ENCODE peak calls at places on chromosomes 6 and 20, in nine cellular contexts. Z is fibroblast of lung, Q is GM23338, S is GM23248, H is SK-N-SH, M is hepatocyte, O is trophoblast cell, D is astrocyte, A is endothelial cell of umbilical vein. J is an unnamed sample. For H3K79me2, the result is how much of the 10 kb centered on the place peaks cover.

GRCh38 chr20:56515657-56516381 is 8.7 kb upstream of the FAM209A start:
- DNase-seq in M (no peak), A (peak), Z (peak), D (no peak), O (peak), H (peak), S (peak), Q (no peak), J (no peak)

GRCh38 chr6:91437295-91437694 is 850.4 kb upstream of the MAP3K7 start:
- DNase-seq in Z (no peak), A (peak), Q (peak), M (no peak), H (no peak), S (no peak), O (no peak), D (no peak), J (peak)

GRCh38 chr20:58216334-58216733 is 12.1 kb downstream of the ANKRD60 start:
- DNase-seq in D (no peak), Z (peak), Q (no peak), H (no peak), A (no peak), O (no peak), M (no peak), S (peak), J (no peak)

GRCh38 chr20:25623736-25624499 is at the start of gene NANP:
- DNase-seq in A (peak), M (peak), H (peak), S (peak), Q (peak), O (peak), Z (peak), D (peak), J (peak)

GRCh38 chr6:112298021-112298745 is 43.8 kb upstream of the LAMA4 start:
- DNase-seq in A (peak), H (no peak), O (peak), M (peak), Q (no peak), Z (peak), D (peak), S (peak), J (no peak)

GRCh38 chr6:21740719-21741118 is 147.2 kb downstream of the SOX4 start:
- DNase-seq in S (no peak), Z (peak), M (no peak), O (no peak), A (peak), Q (peak), D (peak), H (no peak), J (no peak)

GRCh38 chr20:3889489-3890409 is 562 bp downstream of the PANK2 start:
- DNase-seq in A (peak), H (peak), Q (peak), Z (no peak), M (peak), S (peak), D (no peak), O (peak), J (peak)

GRCh38 chr20:46400253-46400652 is 6.2 kb downstream of the ELMO2 start:
- DNase-seq in H (no peak), Q (no peak), M (peak), O (peak), Z (peak), S (peak), D (peak), A (peak), J (peak)

GRCh38 chr6:18497006-18497405 is 109.9 kb downstream of the RNF144B start:
- DNase-seq in H (no peak), D (no peak), Z (no peak), S (no peak), A (peak), Q (no peak), M (no peak), O (peak), J (no peak)

GRCh38 chr6:88813045-88813444 is 150.4 kb downstream of the RNGTT start:
- DNase-seq in Z (no peak), H (no peak), O (no peak), D (no peak), S (no peak), M (no peak), A (no peak), Q (no peak), J (no peak)

GRCh38 chr20:25496968-25497401 is 88.3 kb downstream of the NINL start:
- DNase-seq in Q (no peak), S (no peak), D (peak), H (no peak), Z (peak), A (no peak), O (peak), M (no peak), J (no peak)

GRCh38 chr6:135161996-135162395 is 19.1 kb upstream of the MYB start:
- DNase-seq in M (no peak), Z (no peak), D (no peak), S (no peak), Q (no peak), O (no peak), H (no peak), A (no peak), J (no peak)
- H3K79me2 ChIP-seq in M (under half), Z (under half), D (under half), S (under half), Q (under half), O (under half), H (under half), A (under half), J (under half)

GRCh38 chr6:119322034-119322433 is 27.5 kb downstream of the MAN1A1 start:
- DNase-seq in Q (no peak), M (no peak), O (no peak), S (no peak), H (no peak), Z (no peak), D (no peak), A (no peak), J (no peak)
- H3K79me2 ChIP-seq in Q (under half), M (half or more), O (under half), S (under half), H (under half), Z (under half), D (under half), A (under half), J (under half)

GRCh38 chr6:15430947-15431405 is 185.1 kb downstream of the JARID2 start:
- DNase-seq in M (no peak), Z (no peak), D (no peak), A (no peak), Q (no peak), O (no peak), H (no peak), S (peak), J (no peak)
- H3K79me2 ChIP-seq in M (half or more), Z (under half), D (half or more), A (under half), Q (half or more), O (under half), H (under half), S (half or more), J (half or more)

GRCh38 chr20:33506576-33506975 is 16.7 kb downstream of the CBFA2T2 start:
- DNase-seq in D (no peak), Z (no peak), S (no peak), O (no peak), Q (no peak), H (no peak), M (no peak), A (no peak), J (no peak)

GRCh38 chr20:33501000-33501399 is 11.1 kb downstream of the CBFA2T2 start:
- DNase-seq in M (no peak), Z (no peak), H (no peak), D (no peak), Q (no peak), S (no peak), A (no peak), O (no peak), J (no peak)

GRCh38 chr20:33499347-33499746 is 9.5 kb downstream of the CBFA2T2 start:
- DNase-seq in S (no peak), A (no peak), H (peak), O (no peak), D (no peak), Z (no peak), Q (no peak), M (no peak), J (no peak)

GRCh38 chr20:33507461-33507860 is 17.6 kb downstream of the CBFA2T2 start:
- DNase-seq in A (no peak), Z (no peak), Q (no peak), H (no peak), S (no peak), D (no peak), O (no peak), M (no peak), J (no peak)

GRCh38 chr20:33503564-33503963 is 13.7 kb downstream of the CBFA2T2 start:
- DNase-seq in A (no peak), S (no peak), Q (no peak), D (no peak), O (no peak), M (no peak), Z (no peak), H (no peak), J (no peak)
- H3K79me2 ChIP-seq in A (under half), S (half or more), Q (half or more), D (under half), O (under half), M (half or more), Z (under half), H (half or more), J (under half)

DNA sequence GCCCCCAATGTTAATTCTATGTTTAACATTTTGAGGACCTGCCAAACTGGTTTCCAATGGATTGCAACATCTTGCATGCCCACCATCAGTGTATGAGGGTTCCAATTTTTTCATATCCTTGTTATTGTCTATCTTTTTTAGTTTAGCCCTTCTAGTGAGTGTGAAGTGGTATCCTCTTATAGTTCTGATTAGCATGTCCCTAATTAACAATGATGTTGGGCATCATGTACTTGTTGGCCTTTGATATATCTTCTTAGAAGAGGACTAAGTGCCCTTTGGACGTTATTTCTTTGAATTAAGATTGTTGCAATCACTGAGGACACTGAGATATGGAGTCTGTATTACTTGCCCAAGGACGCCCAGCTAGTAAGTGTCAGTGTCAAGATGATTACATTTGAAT is 22.3 kb downstream of the GCNT2 start:
- DNase-seq in O (no peak), A (no peak), S (no peak), Q (no peak), D (no peak), Z (no peak), H (no peak), M (no peak), J (no peak)
- H3K79me2 ChIP-seq in O (under half), A (under half), S (under half), Q (under half), D (under half), Z (under half), H (under half), M (half or more), J (under half)

DNA sequence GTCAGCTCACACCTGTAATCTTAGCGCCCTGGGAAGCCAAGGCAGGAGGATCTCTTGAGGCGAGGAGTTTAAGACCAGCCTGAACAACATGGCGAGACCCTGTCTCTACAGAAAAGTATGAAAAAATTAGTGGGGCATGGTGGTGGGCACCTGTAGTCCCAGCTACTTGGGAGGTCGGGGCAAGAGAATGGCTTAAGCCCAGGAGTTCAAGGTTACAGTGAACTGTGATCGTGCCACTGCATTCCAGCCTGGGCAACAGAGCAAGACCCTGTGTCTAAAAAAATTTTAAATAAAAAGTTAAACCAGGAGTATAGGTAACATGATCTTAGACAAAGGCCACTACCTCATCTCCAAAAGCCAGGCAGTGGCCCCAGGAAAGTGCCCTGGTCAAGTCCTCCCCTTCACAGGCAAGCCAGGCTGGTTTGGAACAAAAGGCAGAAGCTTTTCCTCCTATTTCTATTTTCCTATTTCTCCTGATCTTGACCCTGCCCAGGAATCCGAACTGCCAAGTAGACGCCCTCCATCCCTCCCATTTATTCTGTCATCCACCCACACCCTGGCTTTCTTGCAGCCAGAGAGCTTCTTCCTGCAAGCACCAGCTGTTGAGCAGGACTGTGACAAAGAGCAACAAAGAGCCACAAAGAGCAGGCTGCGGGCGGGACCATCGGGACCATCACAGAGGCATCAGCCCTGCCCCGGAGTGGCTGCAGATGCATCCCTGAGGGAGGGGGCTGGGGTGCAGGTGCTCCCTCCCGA is 149.9 kb upstream of the AFDN start:
- DNase-seq in S (no peak), A (peak), D (no peak), Z (no peak), H (no peak), M (peak), O (no peak), Q (peak), J (no peak)
- H3K79me2 ChIP-seq in S (under half), A (under half), D (under half), Z (under half), H (under half), M (under half), O (under half), Q (under half), J (under half)

DNA sequence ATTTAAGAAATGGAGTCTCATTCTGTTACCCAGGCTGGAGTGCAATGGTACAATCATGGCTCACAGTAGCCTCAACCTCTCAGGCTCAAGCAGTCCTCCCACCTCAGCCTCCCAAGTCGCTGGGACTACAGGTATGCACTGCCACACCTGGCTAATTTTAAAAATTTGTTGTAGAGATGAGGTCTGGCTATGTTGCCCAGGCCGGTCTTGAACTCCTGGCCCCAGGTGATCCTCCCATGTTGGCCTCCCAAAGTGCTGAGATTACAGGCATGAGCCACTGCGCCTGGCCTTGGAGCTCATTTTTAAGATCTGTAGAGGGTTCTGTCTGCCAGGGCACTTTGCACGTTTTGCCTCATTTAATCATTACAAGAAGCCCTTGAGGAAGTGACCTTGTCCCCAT is 17.5 kb downstream of the ZC3H12D start:
- DNase-seq in H (no peak), A (no peak), D (no peak), S (no peak), Z (no peak), Q (no peak), O (no peak), M (no peak), J (no peak)
- H3K79me2 ChIP-seq in H (under half), A (under half), D (under half), S (under half), Z (under half), Q (under half), O (under half), M (under half), J (under half)

GRCh38 chr6:42443312-42444075 is 8.2 kb downstream of the TRERF1 start:
- DNase-seq in Z (peak), M (no peak), S (peak), Q (no peak), O (no peak), D (no peak), H (no peak), A (no peak), J (no peak)

GRCh38 chr6:42440027-42440426 is 11.7 kb downstream of the TRERF1 start:
- DNase-seq in A (no peak), M (no peak), H (no peak), Z (peak), Q (no peak), S (no peak), D (no peak), O (no peak), J (no peak)

GRCh38 chr6:42441661-42442081 is 10.1 kb downstream of the TRERF1 start:
- DNase-seq in O (peak), S (no peak), Z (peak), Q (peak), D (no peak), M (peak), A (no peak), H (no peak), J (peak)

GRCh38 chr6:42436825-42437224 is 14.9 kb downstream of the TRERF1 start:
- DNase-seq in D (peak), Z (no peak), A (no peak), H (no peak), S (peak), Q (no peak), O (peak), M (no peak), J (no peak)

DNA sequence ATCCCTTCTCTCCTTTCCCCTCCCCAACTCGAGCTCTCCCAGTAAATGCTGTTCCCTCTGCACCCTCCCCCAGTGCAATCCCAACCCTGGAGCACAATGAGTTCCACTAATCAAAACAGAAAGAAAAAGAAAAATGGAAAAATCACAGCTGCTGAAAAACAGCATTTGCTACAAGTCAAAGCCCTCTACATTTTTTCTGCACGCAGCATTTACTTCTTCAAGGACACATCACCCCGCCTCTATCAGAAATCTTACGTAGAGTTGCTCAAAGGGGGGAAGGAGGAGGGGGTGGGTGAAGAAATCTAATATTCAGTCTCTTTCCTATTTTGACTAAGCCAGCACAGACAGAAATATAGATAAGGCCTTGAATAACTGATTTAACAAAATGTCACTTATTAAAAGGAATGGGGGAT is 10.7 kb downstream of the TRERF1 start:
- DNase-seq in Z (peak), M (peak), O (no peak), A (no peak), S (peak), Q (no peak), D (peak), H (no peak), J (no peak)
- H3K79me2 ChIP-seq in Z (half or more), M (half or more), O (under half), A (under half), S (half or more), Q (half or more), D (half or more), H (half or more), J (under half)

GRCh38 chr20:4987130-4987529 is 14.2 kb downstream of the SLC23A2 start:
- DNase-seq in O (peak), S (no peak), H (no peak), A (no peak), Q (no peak), D (no peak), M (no peak), Z (no peak), J (no peak)
- H3K79me2 ChIP-seq in O (under half), S (under half), H (under half), A (under half), Q (half or more), D (under half), M (under half), Z (under half), J (under half)

GRCh38 chr6:15622045-15622750 is 40.6 kb downstream of the DTNBP1 start:
- DNase-seq in A (no peak), O (no peak), Q (no peak), M (no peak), D (no peak), S (peak), H (no peak), Z (peak), J (no peak)

GRCh38 chr6:15620616-15621015 is 42.2 kb downstream of the DTNBP1 start:
- DNase-seq in H (peak), O (no peak), S (no peak), Z (no peak), D (no peak), A (no peak), Q (peak), M (no peak), J (peak)

GRCh38 chr6:15623282-15624116 is 39.3 kb downstream of the DTNBP1 start:
- DNase-seq in H (no peak), O (peak), Z (peak), A (peak), D (no peak), M (peak), Q (peak), S (peak), J (peak)

GRCh38 chr6:15619330-15619729 is 43.5 kb downstream of the DTNBP1 start:
- DNase-seq in Z (no peak), A (no peak), Q (no peak), O (no peak), H (no peak), S (no peak), M (no peak), D (no peak), J (no peak)

GRCh38 chr6:15621203-15622044 is 41.4 kb downstream of the DTNBP1 start:
- DNase-seq in O (peak), H (peak), M (peak), Q (peak), Z (no peak), D (no peak), A (peak), S (peak), J (peak)
- H3K79me2 ChIP-seq in O (under half), H (under half), M (under half), Q (under half), Z (under half), D (under half), A (under half), S (under half), J (under half)

J was measured in mesendoderm.